ENCODE peak calls at places on chromosome 15, in ten cellular contexts. W is tibial artery, M is body of pancreas, Y is upper lobe of right lung, S is SK-N-SH, C is mammary epithelial cell, P is ovary, Z is mesendoderm, J is transverse colon, L is RWPE2. N is an unnamed sample. For H3K4me1 and H3K27me3, the result is how much of the 10 kb centered on the place peaks cover.

GRCh38 chr15:85757939-85758654 is 36.6 kb downstream of the KLHL25 start:
- DNase-seq in W (peak), M (no peak), Y (peak), S (no peak), C (no peak), P (peak), Z (no peak), J (no peak), L (peak), N (no peak)

GRCh38 chr15:95442107-95442719 is 888.3 kb upstream of the NR2F2 start:
- DNase-seq in W (peak), M (no peak), Y (no peak), S (no peak), C (no peak), P (no peak), Z (no peak), J (no peak), L (no peak), N (peak)

GRCh38 chr15:85831415-85832113 is 36.8 kb upstream of the KLHL25 start:
- DNase-seq in W (peak), M (peak), Y (no peak), S (peak), C (peak), P (peak), Z (peak), J (peak), L (no peak), N (peak)

GRCh38 chr15:35674873-35675781 is 129.2 kb upstream of the DPH6 start:
- DNase-seq in W (no peak), M (no peak), Y (no peak), S (peak), C (no peak), P (no peak), Z (no peak), J (no peak), L (no peak), N (peak)

GRCh38 chr15:67019886-67020520 is 45.4 kb upstream of the SMAD3 start:
- DNase-seq in W (no peak), M (no peak), Y (no peak), S (no peak), C (no peak), P (no peak), Z (no peak), J (no peak), L (no peak), N (no peak)

GRCh38 chr15:67307156-67307555 is 52.6 kb downstream of the IQCH start:
- DNase-seq in W (no peak), M (no peak), Y (no peak), S (no peak), C (peak), P (no peak), Z (no peak), J (no peak), L (no peak), N (no peak)

GRCh38 chr15:88021601-88022000 is 234.9 kb downstream of the NTRK3 start:
- DNase-seq in W (no peak), M (no peak), Y (no peak), S (no peak), C (no peak), P (no peak), Z (no peak), J (no peak), L (no peak), N (no peak)

GRCh38 chr15:75647370-75648155 is at the start of gene SNX33:
- DNase-seq in W (peak), M (peak), Y (peak), S (peak), C (peak), P (peak), Z (peak), J (peak), L (peak), N (peak)

GRCh38 chr15:99536422-99537033 is 29.3 kb upstream of the MEF2A start:
- DNase-seq in W (peak), M (peak), Y (no peak), S (no peak), C (peak), P (no peak), Z (no peak), J (no peak), L (no peak), N (peak)

GRCh38 chr15:78914027-78914764 is 30.6 kb downstream of the CTSH start:
- DNase-seq in W (peak), M (no peak), Y (no peak), S (no peak), C (peak), P (peak), Z (peak), J (no peak), L (peak), N (peak)

GRCh38 chr15:92930776-92931175 is 30.7 kb downstream of the CHD2 start:
- DNase-seq in W (no peak), M (no peak), Y (no peak), S (no peak), C (peak), P (no peak), Z (peak), J (no peak), L (no peak), N (no peak)

GRCh38 chr15:98625614-98626013 is 22.7 kb upstream of the IGF1R start:
- DNase-seq in W (no peak), M (no peak), Y (no peak), S (no peak), C (no peak), P (no peak), Z (no peak), J (no peak), L (no peak), N (no peak)

GRCh38 chr15:60370804-60371700 is 26.7 kb downstream of the ANXA2 start:
- DNase-seq in W (peak), M (peak), Y (no peak), S (no peak), C (peak), P (peak), Z (no peak), J (peak), L (peak), N (peak)

GRCh38 chr15:70084461-70084860 is 13.3 kb downstream of the TLE3 start:
- DNase-seq in W (no peak), M (no peak), Y (no peak), S (no peak), C (no peak), P (no peak), Z (no peak), J (no peak), L (no peak), N (no peak)

GRCh38 chr15:70059476-70060213 is 38.1 kb downstream of the TLE3 start:
- DNase-seq in W (peak), M (no peak), Y (no peak), S (no peak), C (no peak), P (peak), Z (no peak), J (no peak), L (peak), N (no peak)

GRCh38 chr15:77038312-77039216 is 32.3 kb downstream of the TSPAN3 start:
- DNase-seq in W (no peak), M (no peak), Y (no peak), S (no peak), C (no peak), P (no peak), Z (no peak), J (peak), L (no peak), N (no peak)

GRCh38 chr15:80887148-80887547 is 102.5 kb downstream of the MESD start:
- DNase-seq in W (no peak), M (no peak), Y (no peak), S (no peak), C (no peak), P (no peak), Z (no peak), J (no peak), L (no peak), N (no peak)

GRCh38 chr15:93028632-93029612 is 60.1 kb downstream of the RGMA start:
- DNase-seq in W (peak), M (peak), Y (peak), S (no peak), C (peak), P (peak), Z (no peak), J (peak), L (peak), N (peak)

GRCh38 chr15:59950603-59951388 is 53.3 kb upstream of the FOXB1 start:
- DNase-seq in W (no peak), M (no peak), Y (no peak), S (no peak), C (no peak), P (no peak), Z (no peak), J (no peak), L (no peak), N (no peak)

GRCh38 chr15:68054658-68055223 is 626 bp downstream of the PIAS1 start:
- DNase-seq in W (peak), M (peak), Y (peak), S (peak), C (peak), P (peak), Z (peak), J (peak), L (peak), N (peak)

GRCh38 chr15:77642793-77643430 is 10.2 kb upstream of the LINGO1 start:
- DNase-seq in W (no peak), M (no peak), Y (no peak), S (peak), C (peak), P (no peak), Z (peak), J (peak), L (no peak), N (no peak)

GRCh38 chr15:81531971-81532370 is 158.0 kb upstream of the TMC3 start:
- DNase-seq in W (no peak), M (no peak), Y (no peak), S (no peak), C (peak), P (no peak), Z (no peak), J (no peak), L (no peak), N (no peak)

GRCh38 chr15:97317163-97317562 is 643.3 kb upstream of the ARRDC4 start:
- DNase-seq in W (no peak), M (no peak), Y (no peak), S (no peak), C (no peak), P (no peak), Z (no peak), J (no peak), L (no peak), N (no peak)

GRCh38 chr15:45704329-45705249 is 69.8 kb downstream of the SQOR start:
- DNase-seq in W (no peak), M (peak), Y (peak), S (peak), C (no peak), P (no peak), Z (peak), J (peak), L (no peak), N (no peak)

GRCh38 chr15:92603278-92603677 is 52.3 kb downstream of the FAM174B start:
- DNase-seq in W (no peak), M (no peak), Y (no peak), S (no peak), C (no peak), P (no peak), Z (no peak), J (no peak), L (no peak), N (no peak)

GRCh38 chr15:98480858-98481257 is 167.5 kb upstream of the IGF1R start:
- DNase-seq in W (no peak), M (no peak), Y (no peak), S (no peak), C (no peak), P (no peak), Z (no peak), J (no peak), L (no peak), N (no peak)

GRCh38 chr15:74631935-74632560 is 16.4 kb downstream of the CLK3 start:
- DNase-seq in W (no peak), M (peak), Y (peak), S (peak), C (peak), P (peak), Z (peak), J (peak), L (peak), N (peak)

GRCh38 chr15:78059110-78059839 is 18.2 kb downstream of the TBC1D2B start:
- DNase-seq in W (peak), M (no peak), Y (no peak), S (no peak), C (no peak), P (no peak), Z (no peak), J (no peak), L (no peak), N (no peak)

GRCh38 chr15:48414015-48414414 is 82.8 kb downstream of the DUT start:
- DNase-seq in W (no peak), M (no peak), Y (no peak), S (no peak), C (no peak), P (no peak), Z (no peak), J (no peak), L (no peak), N (no peak)

GRCh38 chr15:29226431-29227216 is 43.0 kb downstream of the NSMCE3 start:
- DNase-seq in W (no peak), M (no peak), Y (no peak), S (peak), C (no peak), P (no peak), Z (no peak), J (no peak), L (no peak), N (no peak)

GRCh38 chr15:57395292-57395691 is 19.0 kb downstream of the CGNL1 start:
- DNase-seq in W (no peak), M (no peak), Y (no peak), S (no peak), C (peak), P (no peak), Z (no peak), J (no peak), L (no peak), N (peak)

GRCh38 chr15:87764461-87765236 is 491.9 kb downstream of the NTRK3 start:
- DNase-seq in W (no peak), M (no peak), Y (no peak), S (peak), C (peak), P (no peak), Z (peak), J (no peak), L (no peak), N (no peak)

GRCh38 chr15:50084932-50085331 is 34.1 kb downstream of the ATP8B4 start:
- DNase-seq in W (no peak), M (no peak), Y (no peak), S (no peak), C (no peak), P (no peak), Z (no peak), J (no peak), L (no peak), N (no peak)

GRCh38 chr15:67806539-67806935 is 18.8 kb upstream of the SKOR1 start:
- DNase-seq in W (no peak), M (no peak), Y (peak), S (no peak), C (no peak), P (no peak), Z (no peak), J (no peak), L (no peak), N (no peak)

GRCh38 chr15:47037003-47037402 is 680.3 kb upstream of the SEMA6D start:
- DNase-seq in W (no peak), M (no peak), Y (no peak), S (no peak), C (no peak), P (no peak), Z (no peak), J (no peak), L (no peak), N (no peak)

GRCh38 chr15:74422723-74423442 is 10.9 kb downstream of the SEMA7A start:
- DNase-seq in W (no peak), M (no peak), Y (no peak), S (no peak), C (peak), P (no peak), Z (peak), J (no peak), L (peak), N (no peak)

GRCh38 chr15:72161351-72162132 is 36.0 kb downstream of the GRAMD2A start:
- DNase-seq in W (no peak), M (no peak), Y (no peak), S (no peak), C (no peak), P (no peak), Z (no peak), J (no peak), L (no peak), N (no peak)

GRCh38 chr15:100720406-100720967 is 118.1 kb downstream of the ASB7 start:
- DNase-seq in W (no peak), M (no peak), Y (no peak), S (no peak), C (no peak), P (no peak), Z (no peak), J (no peak), L (peak), N (no peak)
- H3K4me3 ChIP-seq in W (no peak), M (no peak), Y (no peak), S (no peak), C (no peak), P (no peak), Z (no peak), J (no peak), L (no peak), N (no peak)

GRCh38 chr15:52010633-52011595 is 8.1 kb upstream of the MAPK6 start:
- DNase-seq in W (no peak), M (peak), Y (no peak), S (no peak), C (peak), P (no peak), Z (no peak), J (no peak), L (peak), N (peak)
- H3K4me1 ChIP-seq in W (under half), M (under half), Y (under half), S (under half), C (under half), P (under half), Z (under half), J (under half), L (half or more), N (under half)

GRCh38 chr15:89364341-89364740 is 29.7 kb upstream of the POLG start:
- DNase-seq in W (no peak), M (peak), Y (no peak), S (no peak), C (no peak), P (no peak), Z (no peak), J (peak), L (peak), N (no peak)

GRCh38 chr15:89363133-89363532 is 28.5 kb upstream of the POLG start:
- DNase-seq in W (no peak), M (no peak), Y (no peak), S (no peak), C (no peak), P (no peak), Z (no peak), J (no peak), L (no peak), N (no peak)

GRCh38 chr15:89362203-89363101 is 27.8 kb upstream of the POLG start:
- DNase-seq in W (no peak), M (no peak), Y (no peak), S (peak), C (no peak), P (no peak), Z (no peak), J (no peak), L (peak), N (no peak)

GRCh38 chr15:89364741-89365450 is 30.3 kb upstream of the POLG start:
- DNase-seq in W (no peak), M (no peak), Y (no peak), S (no peak), C (no peak), P (no peak), Z (no peak), J (no peak), L (peak), N (no peak)

GRCh38 chr15:89363770-89364169 is 29.1 kb upstream of the POLG start:
- DNase-seq in W (no peak), M (no peak), Y (no peak), S (no peak), C (no peak), P (no peak), Z (no peak), J (no peak), L (peak), N (no peak)
- H3K27me3 ChIP-seq in W (under half), M (under half), Y (half or more), S (under half), C (half or more), P (under half), Z (half or more), J (half or more), L (half or more), N (half or more)

GRCh38 chr15:94253742-94254141 is 22.4 kb downstream of the MCTP2 start:
- DNase-seq in W (no peak), M (no peak), Y (no peak), S (no peak), C (no peak), P (no peak), Z (no peak), J (no peak), L (no peak), N (no peak)
- H3K4me3 ChIP-seq in W (no peak), M (no peak), Y (no peak), S (no peak), C (no peak), P (no peak), Z (no peak), J (no peak), L (no peak), N (no peak)

GRCh38 chr15:34297059-34297458 is 40.5 kb downstream of the SLC12A6 start:
- DNase-seq in W (no peak), M (no peak), Y (no peak), S (no peak), C (no peak), P (no peak), Z (no peak), J (no peak), L (no peak), N (no peak)

DNA sequence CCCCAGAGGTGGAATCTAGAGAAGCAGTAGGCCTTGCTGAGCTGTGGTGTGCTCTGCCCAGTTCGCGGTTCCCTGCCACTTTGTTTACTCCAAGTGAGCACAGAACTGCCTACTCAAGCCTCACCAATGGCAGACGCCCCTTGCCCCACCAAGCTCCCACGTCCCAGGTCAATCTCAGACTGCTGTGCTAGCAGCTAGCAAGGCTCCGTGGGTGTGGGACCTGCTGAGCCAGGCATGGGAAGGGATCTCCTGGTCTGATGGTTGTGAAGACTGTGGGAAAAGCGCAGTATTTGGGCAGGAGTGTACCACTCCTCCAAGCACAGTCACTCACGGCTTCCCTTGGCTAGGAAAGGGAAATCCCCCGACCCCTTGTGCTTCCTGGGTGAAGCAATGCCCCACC is 45.0 kb downstream of the SLC12A6 start:
- DNase-seq in W (no peak), M (no peak), Y (no peak), S (no peak), C (no peak), P (no peak), Z (no peak), J (no peak), L (no peak), N (no peak)
- H3K4me1 ChIP-seq in W (under half), M (under half), Y (under half), S (under half), C (under half), P (under half), Z (under half), J (under half), L (under half), N (under half)